ENCODE peak calls at places on chromosomes 13 and 19, in seven cellular contexts. F, T, S, C, J, V and O are unnamed samples.
A peak's percentile ranks its signal among the peaks of the same experiment; 100 is the strongest.

GRCh38 chr19:20271215-20271926 is 104.4 kb downstream of the ZNF486 start:
- DNase-seq in F (no peak), T (no peak), S (no peak), C (no peak), J (no peak), V (no peak), O (no peak)

GRCh38 chr19:48351341-48351752 is 12.4 kb downstream of the TMEM143 start:
- DNase-seq in F (peak; percentile 70), T (peak; percentile 45), S (no peak), C (peak; percentile 63), J (peak; percentile 96), V (peak; percentile 81), O (peak; percentile 63)

GRCh38 chr13:109610517-109610916 is 175.9 kb downstream of the IRS2 start:
- DNase-seq in F (peak; percentile 18), T (no peak), S (no peak), C (peak; percentile 20), J (peak; percentile 84), V (peak; percentile 50), O (peak; percentile 36)

GRCh38 chr13:46350003-46350402 is 37.0 kb downstream of the RUBCNL start:
- DNase-seq in F (no peak), T (no peak), S (no peak), C (no peak), J (no peak), V (no peak), O (no peak)

GRCh38 chr19:9570255-9570654 is 14.0 kb downstream of the ZNF121 start:
- DNase-seq in F (no peak), T (no peak), S (no peak), C (no peak), J (no peak), V (no peak), O (no peak)

GRCh38 chr13:111219306-111219705 is 101.1 kb upstream of the TEX29 start:
- DNase-seq in F (no peak), T (no peak), S (no peak), C (peak; percentile 89), J (peak; percentile 7), V (no peak), O (no peak)

GRCh38 chr19:48842744-48843162 is 6.5 kb upstream of the HSD17B14 start:
- DNase-seq in F (peak; percentile 36), T (peak; percentile 36), S (no peak), C (peak; percentile 63), J (peak; percentile 84), V (peak; percentile 82), O (peak; percentile 51)

GRCh38 chr13:93881418-93881817 is 598.1 kb downstream of the DCT start:
- DNase-seq in F (no peak), T (no peak), S (no peak), C (peak; percentile 52), J (no peak), V (no peak), O (no peak)

GRCh38 chr13:49527123-49527522 is 31.4 kb downstream of the PHF11 start:
- DNase-seq in F (no peak), T (no peak), S (no peak), C (no peak), J (no peak), V (no peak), O (no peak)

GRCh38 chr13:74115138-74115537 is 19.1 kb downstream of the KLF12 start:
- DNase-seq in F (no peak), T (no peak), S (no peak), C (peak; percentile 83), J (no peak), V (no peak), O (no peak)
- H3K27ac ChIP-seq in F (no peak overlapping the region), T (no peak overlapping the region), S (no peak overlapping the region), C (peak overlapping the region; percentile 80), J (no peak overlapping the region), V (no peak overlapping the region), O (no peak overlapping the region)

GRCh38 chr13:27159806-27160563 is 11.6 kb downstream of the USP12 start:
- DNase-seq in F (no peak), T (no peak), S (no peak), C (no peak), J (no peak), V (no peak), O (no peak)

GRCh38 chr13:27160657-27161174 is 10.9 kb downstream of the USP12 start:
- DNase-seq in F (no peak), T (no peak), S (no peak), C (no peak), J (no peak), V (no peak), O (no peak)

GRCh38 chr13:27158335-27158734 is 13.3 kb downstream of the USP12 start:
- DNase-seq in F (no peak), T (no peak), S (no peak), C (no peak), J (no peak), V (no peak), O (no peak)

GRCh38 chr13:27161980-27162379 is 9.6 kb downstream of the USP12 start:
- DNase-seq in F (no peak), T (no peak), S (no peak), C (peak; percentile 36), J (no peak), V (no peak), O (no peak)

GRCh38 chr13:27161423-27161822 is 10.2 kb downstream of the USP12 start:
- DNase-seq in F (no peak), T (no peak), S (no peak), C (no peak), J (no peak), V (no peak), O (no peak)
- H3K27ac ChIP-seq in F (no peak overlapping the region), T (no peak overlapping the region), S (no peak overlapping the region), C (no peak overlapping the region), J (no peak overlapping the region), V (no peak overlapping the region), O (no peak overlapping the region)

DNA sequence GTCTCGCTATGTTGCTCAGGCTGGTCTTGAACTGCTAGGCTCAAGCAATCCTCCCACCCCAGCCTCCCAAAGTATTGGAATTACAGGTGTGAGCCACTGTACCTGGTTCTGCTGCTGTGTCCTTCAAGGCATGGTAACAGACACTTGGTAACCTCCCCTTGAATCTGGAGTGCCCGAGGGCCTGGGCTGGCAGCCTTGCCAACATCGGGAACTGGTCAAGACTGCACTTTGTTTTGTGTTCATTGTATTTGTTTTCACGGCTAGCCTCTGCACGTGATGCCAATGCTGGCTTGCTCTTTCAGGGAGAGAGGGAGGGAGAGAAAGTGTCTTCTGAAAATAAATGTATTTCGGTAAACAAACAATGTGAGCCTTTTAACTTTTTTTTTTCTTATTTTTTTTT is 12.0 kb downstream of the CERS4 start:
- DNase-seq in F (peak; percentile 7), T (no peak), S (no peak), C (no peak), J (no peak), V (no peak), O (no peak)
- H3K27ac ChIP-seq in F (no peak overlapping the region), T (peak overlapping the region; percentile 64), S (no peak overlapping the region), C (no peak overlapping the region), J (no peak overlapping the region), V (no peak overlapping the region), O (no peak overlapping the region)

GRCh38 chr13:97385854-97386253 is 48.1 kb upstream of the RAP2A start:
- DNase-seq in F (no peak), T (peak; percentile 38), S (no peak), C (peak; percentile 27), J (no peak), V (no peak), O (no peak)
- H3K27ac ChIP-seq in F (no peak overlapping the region), T (no peak overlapping the region), S (no peak overlapping the region), C (no peak overlapping the region), J (no peak overlapping the region), V (no peak overlapping the region), O (no peak overlapping the region)